ENCODE peak calls at places on chromosomes 3 and 15, in nine cellular contexts. X, Y, T, D, V, S, A, E and H are unnamed samples.

GRCh38 chr3:144052275-144052674 is 80.7 kb downstream of the DIPK2A start:
- DNase-seq in X (no peak), D (no peak), V (no peak), E (no peak), S (no peak), T (no peak), A (no peak), Y (no peak), H (no peak)

GRCh38 chr3:28347374-28348285 is 891 bp upstream of the ZCWPW2 start:
- DNase-seq in Y (peak; percentile 6), D (peak; percentile 88), A (no peak), E (no peak), S (no peak), V (no peak), T (peak; percentile 16), X (no peak), H (no peak)

GRCh38 chr3:175571096-175571495 is 712.0 kb downstream of the NAALADL2 start:
- DNase-seq in D (no peak), Y (no peak), X (no peak), T (no peak), V (no peak), A (no peak), E (no peak), S (no peak), H (no peak)

GRCh38 chr15:38247336-38247735 is 5.3 kb upstream of the SPRED1 start:
- DNase-seq in A (no peak), X (no peak), V (no peak), E (no peak), T (no peak), Y (no peak), S (no peak), D (no peak), H (no peak)

GRCh38 chr15:24945711-24946110 is 9.1 kb upstream of the SNRPN start:
- DNase-seq in E (no peak), Y (no peak), A (no peak), V (no peak), X (no peak), S (no peak), T (no peak), D (no peak), H (no peak)

GRCh38 chr15:33547876-33548275 is 237.1 kb downstream of the RYR3 start:
- DNase-seq in Y (no peak), A (no peak), X (peak; percentile 49), E (no peak), V (no peak), S (no peak), T (peak; percentile 22), D (peak; percentile 41), H (no peak)

GRCh38 chr3:156751461-156752025 is 74.6 kb upstream of the LEKR1 start:
- DNase-seq in D (peak; percentile 82), E (no peak), A (peak; percentile 81), S (no peak), V (no peak), Y (no peak), T (peak; percentile 96), X (no peak), H (no peak)

GRCh38 chr3:117017135-117017990 is 307.8 kb downstream of the TUSC7 start:
- DNase-seq in Y (no peak), X (no peak), T (no peak), S (no peak), D (peak; percentile 1), V (no peak), E (no peak), A (no peak), H (no peak)

GRCh38 chr15:69059170-69059943 is 44.9 kb downstream of the NOX5 start:
- DNase-seq in D (peak; percentile 83), A (peak; percentile 67), S (peak; percentile 68), V (peak; percentile 69), T (peak; percentile 94), Y (peak; percentile 71), E (peak; percentile 61), X (peak; percentile 78), H (peak; percentile 44)

GRCh38 chr3:4689021-4689420 is 195.9 kb downstream of the ITPR1 start:
- DNase-seq in A (no peak), V (no peak), D (peak; percentile 44), T (no peak), X (no peak), S (no peak), Y (no peak), E (no peak), H (no peak)